ENCODE peak calls at places on chromosome X, in ten cellular contexts. D, H, R, I, X, F, N, W, J and M are unnamed samples.
A peak's percentile ranks its signal among the peaks of the same experiment; 100 is the strongest.

GRCh38 chrX:149504226-149504914 is 736 bp downstream of the IDS start:
- DNase-seq in D (no peak), H (peak; percentile 49), R (peak; percentile 36), I (no peak), X (no peak), F (no peak), N (peak; percentile 88), W (peak; percentile 28), J (peak; percentile 56), M (no peak)

GRCh38 chrX:24498181-24498580 is 33.1 kb downstream of the PDK3 start:
- DNase-seq in D (no peak), H (no peak), R (no peak), I (no peak), X (no peak), F (peak; percentile 13), N (no peak), W (no peak), J (peak; percentile 10), M (no peak)

GRCh38 chrX:38342853-38343778 is 9.3 kb upstream of the OTC start:
- DNase-seq in D (no peak), H (no peak), R (no peak), I (no peak), X (no peak), F (no peak), N (no peak), W (no peak), J (no peak), M (no peak)

GRCh38 chrX:103556941-103557340 is 28.4 kb upstream of the TCEAL4 start:
- DNase-seq in D (no peak), H (no peak), R (no peak), I (no peak), X (no peak), F (no peak), N (no peak), W (no peak), J (peak; percentile 9), M (no peak)

GRCh38 chrX:107153005-107153404 is 34.4 kb upstream of the RBM41 start:
- DNase-seq in D (no peak), H (no peak), R (no peak), I (no peak), X (no peak), F (no peak), N (no peak), W (no peak), J (no peak), M (no peak)

GRCh38 chrX:3733043-3733430 is 19.6 kb upstream of the PRKX start:
- DNase-seq in D (no peak), H (no peak), R (no peak), I (no peak), X (no peak), F (no peak), N (no peak), W (no peak), J (no peak), M (no peak)

GRCh38 chrX:115350696-115351408 is 61.3 kb downstream of the LUZP4 start:
- DNase-seq in D (no peak), H (no peak), R (no peak), I (no peak), X (no peak), F (no peak), N (no peak), W (no peak), J (no peak), M (no peak)

GRCh38 chrX:72492499-72492898 is 80.1 kb downstream of the HDAC8 start:
- DNase-seq in D (no peak), H (no peak), R (no peak), I (no peak), X (no peak), F (no peak), N (no peak), W (no peak), J (no peak), M (no peak)

GRCh38 chrX:102697506-102697905 is 14.7 kb upstream of the GPRASP2 start:
- DNase-seq in D (no peak), H (no peak), R (no peak), I (no peak), X (no peak), F (peak; percentile 35), N (no peak), W (no peak), J (no peak), M (no peak)

GRCh38 chrX:96372313-96373046 is 312.2 kb upstream of the DIAPH2 start:
- DNase-seq in D (peak; percentile 1), H (no peak), R (no peak), I (no peak), X (no peak), F (peak; percentile 43), N (no peak), W (peak; percentile 3), J (peak; percentile 67), M (peak; percentile 51)

GRCh38 chrX:30301977-30302376 is 7.2 kb downstream of the NR0B1 start:
- DNase-seq in D (no peak), H (no peak), R (no peak), I (no peak), X (no peak), F (no peak), N (no peak), W (no peak), J (peak; percentile 2), M (no peak)

DNA sequence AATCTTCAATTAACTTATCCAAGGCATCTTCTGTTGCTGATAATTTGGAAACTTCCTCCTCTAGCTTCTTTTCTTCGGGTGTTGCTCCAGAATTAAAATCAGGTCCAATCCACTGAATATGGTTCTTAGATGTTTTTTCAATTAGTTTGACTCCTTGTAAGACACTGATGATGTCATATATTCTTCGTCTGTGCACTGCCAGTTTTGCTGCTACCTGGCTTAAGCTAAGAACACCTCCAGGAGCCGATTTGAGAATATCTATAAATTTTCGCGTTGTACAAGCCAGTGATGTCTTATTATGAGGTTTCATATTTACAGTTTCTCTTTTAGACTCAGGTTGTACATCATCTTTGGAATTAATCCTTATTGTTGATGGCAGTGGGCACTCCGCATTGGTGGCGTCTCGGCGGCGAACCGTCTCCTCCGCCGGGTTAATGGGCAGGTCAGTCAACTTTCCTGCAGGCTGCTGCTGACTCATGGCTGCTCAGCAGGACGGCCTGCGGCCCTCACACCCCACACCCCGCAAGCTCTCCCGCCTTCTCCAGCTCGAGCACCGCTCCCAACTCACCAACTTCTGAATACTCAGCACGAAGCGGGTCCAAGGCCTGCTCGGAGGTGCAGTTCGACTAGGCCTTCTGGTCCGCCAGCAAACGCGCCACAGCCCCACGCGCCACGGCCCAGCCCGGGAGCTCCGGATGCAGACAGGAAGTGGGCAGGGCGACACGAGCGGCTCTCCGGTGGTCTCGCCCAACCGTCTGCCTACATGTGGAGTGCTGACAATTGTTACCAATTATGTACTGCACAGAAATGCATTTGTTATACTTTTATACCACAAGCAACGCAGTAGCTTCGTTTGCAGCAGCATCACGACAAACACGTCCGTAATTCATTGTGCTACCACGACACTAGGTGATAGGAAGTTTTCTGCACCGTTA is 49.2 kb upstream of the FHL1 start:
- DNase-seq in D (no peak), H (no peak), R (no peak), I (no peak), X (no peak), F (no peak), N (no peak), W (no peak), J (peak; percentile 34), M (no peak)
- TF ChIP-seq POLR2AphosphoS5 in D (no peak), H (no peak), R (no peak), I (no peak), X (no peak), F (no peak), N (no peak), W (no peak), J (no peak), M (no peak)

DNA sequence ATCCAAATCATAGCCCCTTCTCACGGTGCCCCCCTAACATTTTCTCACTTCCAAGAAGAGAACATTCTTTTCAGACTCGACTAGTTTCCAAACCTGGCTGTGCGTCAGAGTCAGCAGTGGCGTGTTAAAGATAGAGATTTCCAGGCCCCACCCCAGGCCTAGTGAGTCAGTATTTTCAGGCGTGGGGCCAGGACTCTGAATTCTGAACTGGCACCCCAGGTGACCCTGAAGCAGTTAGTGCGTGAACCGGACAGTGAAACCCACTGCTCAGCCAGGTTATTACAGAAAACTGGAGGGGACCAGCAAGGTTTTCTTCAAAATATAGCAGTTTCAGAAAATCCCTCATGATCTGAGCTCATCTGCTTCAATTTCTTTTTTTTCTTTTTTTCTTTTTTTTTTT is 35.0 kb upstream of the BCOR start:
- DNase-seq in D (peak; percentile 48), H (peak; percentile 75), R (no peak), I (no peak), X (no peak), F (peak; percentile 58), N (no peak), W (no peak), J (no peak), M (no peak)
- TF ChIP-seq POLR2AphosphoS5 in D (no peak), H (no peak), R (no peak), I (no peak), X (no peak), F (no peak), N (no peak), W (no peak), J (no peak), M (no peak)

DNA sequence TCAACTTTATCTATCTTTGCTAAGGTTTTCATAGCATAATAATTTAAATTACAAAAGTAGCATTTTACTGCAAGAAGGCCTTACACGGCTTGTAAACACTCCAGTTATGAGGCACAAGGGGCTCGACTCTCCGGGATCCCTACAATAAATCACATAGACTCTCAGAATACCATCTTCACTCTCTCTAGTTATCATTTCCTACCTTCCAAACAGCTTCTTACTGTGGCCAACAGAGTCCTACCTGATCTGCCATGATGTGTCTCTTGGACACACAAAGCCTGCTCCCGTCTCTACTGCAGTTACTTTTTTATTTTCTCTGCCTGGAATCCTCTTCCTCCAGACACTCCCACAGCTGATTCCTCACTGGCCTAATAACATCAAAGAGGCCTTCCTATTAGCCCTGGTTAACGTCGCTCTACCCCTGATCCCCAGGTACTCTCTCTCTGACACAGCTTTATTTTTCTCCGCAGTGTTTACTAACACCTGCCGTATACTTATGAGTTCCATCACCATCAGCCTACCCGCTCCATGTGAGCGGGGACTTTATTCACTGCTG is 559.6 kb upstream of the DIPK2B start:
- DNase-seq in D (no peak), H (no peak), R (no peak), I (no peak), X (no peak), F (no peak), N (no peak), W (no peak), J (no peak), M (no peak)
- TF ChIP-seq POLR2AphosphoS5 in D (peak; percentile 56), H (no peak), R (no peak), I (no peak), X (no peak), F (peak; percentile 55), N (no peak), W (no peak), J (no peak), M (peak; percentile 38)

DNA sequence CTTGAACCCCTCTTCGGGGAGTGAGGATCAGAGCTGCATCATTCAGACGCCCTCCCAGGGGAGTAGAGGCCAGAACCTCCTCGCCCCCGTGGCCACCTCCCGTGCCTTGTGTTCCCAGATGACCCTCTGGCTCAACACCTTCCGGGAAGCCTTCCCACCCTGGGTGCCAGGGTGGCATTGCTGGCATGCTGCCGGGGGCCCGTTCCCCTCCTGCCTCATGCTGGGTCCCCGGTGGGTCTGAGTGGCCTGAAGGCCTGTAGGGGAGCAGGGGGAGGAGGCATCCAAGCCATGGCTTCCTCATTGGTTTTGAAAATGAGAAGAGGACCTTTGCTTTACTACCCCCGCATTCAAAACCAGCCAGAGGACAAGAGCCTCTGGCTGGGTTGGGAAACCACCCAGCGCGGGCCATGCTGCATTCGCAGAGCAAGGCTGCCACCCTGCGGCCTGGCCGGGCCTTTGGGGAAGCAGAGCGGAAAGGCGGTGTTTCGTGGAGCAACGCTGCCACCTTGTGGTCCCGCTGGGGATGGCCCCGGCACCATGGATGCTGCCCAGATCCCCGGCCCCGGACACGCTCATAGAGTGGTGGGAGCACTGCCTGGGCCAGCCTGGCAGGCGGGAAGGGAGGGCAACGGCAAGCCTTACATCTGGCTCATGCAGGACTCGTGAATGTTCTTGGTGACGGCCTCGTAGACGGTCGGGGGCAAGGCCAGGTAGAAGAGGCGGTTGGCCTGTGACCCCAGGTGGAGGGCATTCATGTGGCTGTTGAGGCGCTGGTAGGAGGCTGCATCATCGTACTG is 11.9 kb downstream of the G6PD start:
- DNase-seq in D (peak; percentile 28), H (peak; percentile 91), R (peak; percentile 95), I (peak; percentile 81), X (no peak), F (peak; percentile 63), N (peak; percentile 98), W (peak; percentile 80), J (peak; percentile 83), M (no peak)
- TF ChIP-seq POLR2AphosphoS5 in D (peak; percentile 23), H (peak; percentile 77), R (no peak), I (peak; percentile 78), X (peak; percentile 35), F (peak; percentile 47), N (peak; percentile 84), W (no peak), J (no peak), M (no peak)